ENCODE peak calls at places on chromosomes 16 and 17, in five cellular contexts. F is HepG2, R is H1, U is NT2/D1, S is GM12878. M is an unnamed sample.

GRCh38 chr16:51129105-51129504 is 22.0 kb downstream of the SALL1 start:
- DNase-seq in S (no peak), U (no peak), R (peak), F (no peak), M (no peak)

GRCh38 chr16:58022601-58023371 is 2.8 kb upstream of the MMP15 start:
- DNase-seq in F (no peak), S (no peak), U (no peak), R (no peak), M (no peak)

GRCh38 chr17:9566067-9566466 is 9.6 kb downstream of the STX8 start:
- DNase-seq in F (no peak), U (no peak), S (no peak), R (no peak), M (no peak)

GRCh38 chr17:28053725-28054124 is 11.2 kb downstream of the NLK start:
- DNase-seq in R (no peak), S (no peak), U (no peak), F (no peak), M (no peak)

GRCh38 chr17:79951361-79952264 is 84.1 kb downstream of the TBC1D16 start:
- DNase-seq in S (no peak), R (no peak), F (peak), U (peak), M (no peak)

GRCh38 chr17:35127751-35128514 is 6.5 kb downstream of the FNDC8 start:
- DNase-seq in F (no peak), R (no peak), S (no peak), U (no peak), M (no peak)

GRCh38 chr16:74635303-74635702 is 28.4 kb upstream of the GLG1 start:
- DNase-seq in R (no peak), U (no peak), S (no peak), F (peak), M (no peak)

GRCh38 chr17:65535777-65536572 is 25.5 kb downstream of the AXIN2 start:
- DNase-seq in R (no peak), U (no peak), S (no peak), F (no peak), M (no peak)

GRCh38 chr16:68592466-68593337 is 52.4 kb upstream of the CDH3 start:
- DNase-seq in U (no peak), R (no peak), S (no peak), F (peak), M (no peak)

GRCh38 chr17:2090804-2091534 is 36.1 kb downstream of the HIC1 start:
- DNase-seq in U (peak), F (no peak), S (no peak), R (peak), M (peak)

GRCh38 chr16:67396159-67396774 is 3.0 kb upstream of the TPPP3 start:
- DNase-seq in F (peak), S (no peak), U (peak), R (peak), M (peak)

GRCh38 chr17:1830288-1830687 is 483 bp downstream of the RPA1 start:
- DNase-seq in F (peak), U (no peak), S (no peak), R (peak), M (peak)

GRCh38 chr16:106623-107324 is 28.7 kb downstream of the MPG start:
- DNase-seq in R (peak), U (peak), F (peak), S (no peak), M (peak)

GRCh38 chr16:30875881-30876791 is 17.7 kb downstream of the BCL7C start:
- DNase-seq in F (no peak), U (no peak), S (peak), R (no peak), M (no peak)

GRCh38 chr17:73042809-73043685 is 49.4 kb downstream of the SLC39A11 start:
- DNase-seq in F (no peak), S (no peak), U (no peak), R (no peak), M (no peak)

GRCh38 chr17:80781851-80782277 is 209.8 kb upstream of the CHMP6 start:
- DNase-seq in S (no peak), U (no peak), R (no peak), F (no peak), M (no peak)

GRCh38 chr17:16444258-16444886 is 29.0 kb downstream of the TRPV2 start:
- DNase-seq in R (no peak), U (no peak), F (no peak), S (no peak), M (no peak)

GRCh38 chr17:752620-753219 is 656 bp upstream of the GEMIN4 start:
- DNase-seq in F (no peak), R (no peak), S (no peak), U (no peak), M (peak)

GRCh38 chr17:9837551-9838471 is 12.1 kb downstream of the GLP2R start:
- DNase-seq in S (no peak), F (no peak), U (no peak), R (no peak), M (no peak)

GRCh38 chr17:2844386-2844785 is 48.1 kb downstream of the RAP1GAP2 start:
- DNase-seq in R (no peak), U (no peak), S (no peak), F (no peak), M (no peak)

GRCh38 chr17:17886747-17887146 is 50.0 kb upstream of the SREBF1 start:
- DNase-seq in R (no peak), F (no peak), S (no peak), U (no peak), M (no peak)

GRCh38 chr17:75509528-75510258 is 5.6 kb downstream of the CASKIN2 start:
- DNase-seq in F (no peak), S (no peak), R (no peak), U (no peak), M (no peak)
- TF ChIP-seq SUZ12 in F (no peak), S (no peak), R (no peak), U (no peak), M (no peak)

GRCh38 chr17:82873521-82873920 is 33.7 kb upstream of the ZNF750 start:
- DNase-seq in F (no peak), U (no peak), R (no peak), S (no peak), M (no peak)

GRCh38 chr17:82872591-82873520 is 33.0 kb upstream of the ZNF750 start:
- DNase-seq in R (no peak), S (no peak), F (no peak), U (no peak), M (no peak)

GRCh38 chr17:82876149-82876548 is 36.3 kb upstream of the ZNF750 start:
- DNase-seq in F (peak), R (no peak), U (no peak), S (no peak), M (peak)

GRCh38 chr17:82875418-82875856 is 35.6 kb upstream of the ZNF750 start:
- DNase-seq in S (no peak), U (no peak), R (peak), F (peak), M (no peak)

GRCh38 chr17:82874011-82874835 is 34.4 kb upstream of the ZNF750 start:
- DNase-seq in S (no peak), U (no peak), F (no peak), R (no peak), M (no peak)
- TF ChIP-seq SUZ12 in S (no peak), U (no peak), F (no peak), R (no peak), M (no peak)

GRCh38 chr17:57255776-57256681 is at the start of gene MSI2:
- DNase-seq in R (peak), F (peak), S (peak), U (peak), M (peak)
- TF ChIP-seq SUZ12 in R (no peak), F (no peak), S (no peak), U (no peak), M (no peak)

DNA sequence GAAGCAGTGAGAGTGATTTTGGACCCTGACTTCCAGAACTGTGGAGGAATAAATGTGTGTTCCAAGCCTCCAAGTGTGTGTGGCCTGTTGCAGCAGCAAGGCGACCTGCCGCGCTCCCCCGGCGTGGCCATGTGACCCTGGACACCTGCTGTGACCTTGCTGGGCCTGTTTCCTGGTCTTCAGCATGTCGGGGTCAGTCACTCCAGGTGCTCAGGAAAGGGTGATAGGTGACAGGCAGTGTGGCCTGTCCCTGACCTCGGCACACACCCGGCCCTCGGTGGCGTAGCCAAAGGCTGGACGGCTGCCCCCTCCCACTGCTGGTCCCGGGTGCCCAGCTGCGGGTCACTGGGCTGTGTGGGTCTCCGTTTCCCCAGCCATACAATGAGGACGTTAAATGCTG is 31.8 kb upstream of the ZNF469 start:
- DNase-seq in R (no peak), S (no peak), U (no peak), F (no peak), M (no peak)
- TF ChIP-seq SUZ12 in R (no peak), S (no peak), U (no peak), F (no peak), M (no peak)